ENCODE peak calls at places on chromosomes 2 and 18, in ten cellular contexts. C, V, X, I, N, L, F, U, P and M are unnamed samples.

GRCh38 chr2:131009713-131010475 is 83.4 kb downstream of the FAM168B start:
- DNase-seq in F (no peak), V (no peak), X (no peak), U (no peak), C (no peak), P (no peak), N (no peak), L (no peak), I (no peak), M (no peak)

GRCh38 chr2:177391822-177392372 is 676 bp upstream of the AGPS start:
- DNase-seq in N (no peak), C (no peak), P (no peak), L (no peak), U (no peak), V (no peak), I (peak; percentile 6), X (no peak), F (no peak), M (no peak)

GRCh38 chr2:218908721-218909619 is 28.3 kb downstream of the WNT10A start:
- DNase-seq in X (peak; percentile 98), L (peak; percentile 74), P (peak; percentile 47), N (peak; percentile 96), I (peak; percentile 78), V (peak; percentile 94), F (peak; percentile 90), U (peak; percentile 78), C (peak; percentile 93), M (no peak)

GRCh38 chr2:29606105-29606871 is 315.1 kb downstream of the ALK start:
- DNase-seq in X (no peak), N (no peak), P (peak; percentile 93), I (peak; percentile 71), F (no peak), L (peak; percentile 96), V (peak; percentile 83), U (no peak), C (no peak), M (no peak)

GRCh38 chr2:219689676-219690628 is 62.5 kb downstream of the SLC4A3 start:
- DNase-seq in X (peak; percentile 61), L (peak; percentile 56), I (peak; percentile 56), V (peak; percentile 70), P (peak; percentile 79), F (peak; percentile 49), C (peak; percentile 51), U (no peak), N (peak; percentile 53), M (peak; percentile 26)

GRCh38 chr2:118047273-118047898 is 33.5 kb upstream of the CCDC93 start:
- DNase-seq in I (no peak), C (no peak), F (no peak), P (peak; percentile 84), V (peak; percentile 77), N (no peak), L (peak; percentile 82), X (no peak), U (no peak), M (no peak)

GRCh38 chr2:231172020-231172419 is 26.4 kb upstream of the ARMC9 start:
- DNase-seq in P (no peak), X (no peak), C (no peak), N (no peak), U (no peak), F (no peak), L (peak; percentile 78), I (no peak), V (peak; percentile 63), M (no peak)

GRCh38 chr2:190938761-190939335 is 58.2 kb downstream of the GLS start:
- DNase-seq in I (no peak), U (no peak), V (no peak), C (no peak), P (no peak), X (no peak), N (no peak), F (no peak), L (no peak), M (no peak)

GRCh38 chr2:173664520-173664919 is 300.7 kb downstream of the SP3 start:
- DNase-seq in P (no peak), V (no peak), U (no peak), C (no peak), L (no peak), N (no peak), I (no peak), X (no peak), F (no peak), M (no peak)

GRCh38 chr2:80621661-80622060 is 317.1 kb upstream of the LRRTM1 start:
- DNase-seq in L (peak; percentile 23), C (no peak), X (no peak), F (no peak), N (no peak), P (no peak), I (no peak), V (no peak), U (no peak), M (no peak)

GRCh38 chr18:74331404-74331803 is 15.8 kb downstream of the C18orf63 start:
- DNase-seq in X (peak; percentile 20), F (no peak), U (peak; percentile 18), V (peak; percentile 71), P (peak; percentile 76), I (peak; percentile 32), L (peak; percentile 12), C (peak; percentile 43), N (peak; percentile 19), M (no peak)

GRCh38 chr18:50560681-50561629 is 1.1 kb downstream of the MAPK4 start:
- DNase-seq in F (no peak), V (no peak), C (no peak), X (peak; percentile 61), I (no peak), L (no peak), U (no peak), P (no peak), N (no peak), M (no peak)
- TF ChIP-seq EZH2 in F (no peak), V (peak; percentile 92), C (no peak), X (peak; percentile 62), I (peak; percentile 44), L (peak; percentile 93), U (no peak), P (peak; percentile 35), N (no peak), M (no peak)

GRCh38 chr2:207083361-207084080 is 82.2 kb downstream of the KLF7 start:
- DNase-seq in F (no peak), V (peak; percentile 46), L (peak; percentile 33), I (no peak), N (no peak), P (no peak), C (no peak), X (no peak), U (no peak), M (no peak)
- H3K36me3 ChIP-seq in F (no peaks in the 10 kb centered on the region), V (peaks cover 74% of the 10 kb centered on the region), L (peaks cover 81% of the 10 kb centered on the region), I (peaks cover 63% of the 10 kb centered on the region), N (no peaks in the 10 kb centered on the region), P (no peaks in the 10 kb centered on the region), C (no peaks in the 10 kb centered on the region), X (no peaks in the 10 kb centered on the region), U (no peaks in the 10 kb centered on the region), M (peaks cover 33% of the 10 kb centered on the region)

DNA sequence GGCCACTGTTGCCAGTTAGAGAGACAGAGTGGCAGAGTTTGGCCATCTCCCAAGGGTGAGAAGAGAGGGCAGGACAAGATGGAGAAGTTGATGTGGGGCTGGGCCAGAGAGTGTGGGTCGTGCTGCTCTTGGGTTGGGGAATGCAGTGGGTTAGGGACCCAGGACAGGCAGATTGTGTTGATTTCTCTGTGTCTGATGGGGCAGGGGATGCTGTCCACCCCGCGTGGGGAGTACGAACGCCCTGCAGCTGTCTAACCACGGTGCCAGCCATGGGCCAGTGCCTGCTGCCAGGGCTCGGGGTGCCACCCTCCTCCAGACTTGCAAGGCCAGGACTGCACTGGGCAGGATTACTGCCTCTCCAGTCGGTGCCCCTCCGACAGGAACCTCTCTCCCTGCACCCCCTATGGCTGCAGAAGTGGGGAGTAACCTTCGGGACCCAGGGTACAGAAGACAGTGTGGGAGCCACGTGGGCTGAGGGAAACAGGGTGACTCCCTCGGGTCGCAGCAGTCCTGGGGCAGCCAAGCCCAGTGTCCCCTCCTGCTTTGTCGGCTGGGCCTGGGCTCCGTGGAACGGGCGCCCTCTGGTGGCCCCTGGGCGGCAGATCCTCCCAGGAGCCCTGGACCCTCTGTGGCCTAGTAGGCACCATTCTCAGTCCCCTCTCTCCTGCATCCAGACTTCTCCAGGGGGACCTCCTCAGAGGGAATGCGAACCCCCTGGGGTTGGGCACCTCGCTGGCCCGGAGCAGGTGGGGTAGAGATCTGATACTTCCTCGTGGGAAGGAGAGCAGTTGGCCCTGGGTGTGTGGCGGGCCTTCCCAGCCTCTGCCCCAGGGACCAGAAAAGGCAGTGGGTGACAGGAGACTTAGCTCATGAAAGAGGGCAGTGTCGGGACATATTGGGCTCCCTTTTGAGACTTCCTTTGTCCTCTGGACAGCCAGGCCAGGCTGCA is 2.7 kb downstream of the GPC1 start:
- DNase-seq in N (peak; percentile 27), I (peak; percentile 60), X (peak; percentile 86), C (peak; percentile 51), V (peak; percentile 78), U (peak; percentile 38), P (peak; percentile 73), F (peak; percentile 91), L (peak; percentile 16), M (no peak)
- H3K4me3 ChIP-seq in N (no peak overlapping the region), I (peak overlapping the region; percentile 61), X (no peak overlapping the region), C (no peak overlapping the region), V (no peak overlapping the region), U (peak overlapping the region; percentile 61), P (peak overlapping the region; percentile 80), F (no peak overlapping the region), L (peak overlapping the region; percentile 83), M (no peak overlapping the region)

GRCh38 chr18:903703-904102 is 968 bp upstream of the ADCYAP1 start:
- DNase-seq in P (peak; percentile 57), C (no peak), I (peak; percentile 33), V (peak; percentile 48), F (peak; percentile 48), X (peak; percentile 86), N (no peak), L (peak; percentile 20), U (no peak), M (peak; percentile 14)

GRCh38 chr18:906416-907170 is 1.9 kb downstream of the ADCYAP1 start:
- DNase-seq in C (no peak), F (no peak), N (no peak), X (peak; percentile 69), L (no peak), P (no peak), I (no peak), U (no peak), V (peak; percentile 3), M (no peak)

GRCh38 chr18:904135-905090 is at the start of gene ADCYAP1:
- DNase-seq in V (peak; percentile 40), C (no peak), I (no peak), P (peak; percentile 33), U (no peak), F (no peak), L (no peak), N (no peak), X (peak; percentile 82), M (no peak)

GRCh38 chr18:905948-906415 is 1.3 kb downstream of the ADCYAP1 start:
- DNase-seq in N (no peak), L (no peak), V (no peak), P (no peak), I (no peak), U (no peak), F (no peak), C (no peak), X (peak; percentile 45), M (no peak)

DNA sequence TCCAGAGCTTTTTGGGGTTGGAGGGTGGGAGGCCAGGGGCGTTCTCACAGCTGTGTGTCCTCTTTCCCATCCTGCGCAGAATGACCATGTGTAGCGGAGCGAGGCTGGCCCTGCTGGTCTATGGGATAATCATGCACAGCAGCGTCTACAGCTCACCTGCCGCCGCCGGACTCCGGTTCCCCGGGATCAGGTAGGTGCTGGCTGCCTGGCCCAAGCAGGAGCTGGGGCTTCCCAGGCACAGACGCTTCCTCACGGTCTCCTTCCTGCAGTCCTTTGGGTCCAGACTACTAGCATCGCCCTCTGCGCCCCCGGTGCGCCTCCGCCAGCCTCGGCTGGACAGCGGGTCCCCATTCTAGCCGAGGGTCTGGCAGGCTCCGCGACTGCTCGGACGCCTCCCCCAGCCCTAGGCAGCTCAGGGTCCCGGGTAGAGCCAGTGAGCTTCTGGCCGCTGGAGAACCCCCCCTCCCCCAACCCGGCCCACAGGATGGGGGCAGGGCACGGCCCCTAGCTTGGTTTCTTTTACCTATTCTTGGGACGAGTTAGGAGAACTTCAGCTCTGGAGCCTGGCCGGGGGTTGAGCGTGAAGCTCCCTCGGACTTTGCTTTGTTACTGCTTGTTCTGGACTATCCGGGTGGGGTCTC is 756 bp downstream of the ADCYAP1 start:
- DNase-seq in L (no peak), V (no peak), P (no peak), C (no peak), F (no peak), X (peak; percentile 45), I (no peak), U (no peak), N (no peak), M (no peak)
- TF ChIP-seq EZH2 in L (peak; percentile 33), V (peak; percentile 1), P (no peak), C (no peak), F (no peak), X (peak; percentile 1), I (peak; percentile 12), U (no peak), N (no peak), M (peak; percentile 29)